ENCODE peak calls at places on chromosomes 7 and 10, in seven cellular contexts. One of them, this sample, is unnamed.

GRCh38 chr7:1755783-1756626 is 85.9 kb downstream of the ELFN1 start:
- DNase-seq in activated CD4-positive, alpha-beta T cell treated with anti-CD3 and anti-CD28 coated beads for 36 hours: no peak
- DNase-seq in activated T-cell treated with anti-CD3 and anti-CD28 coated beads, Interleukin-2, amount 50 U/mL, for 24 hours: no peak
- DNase-seq in ovary: no peak
- DNase-seq in astrocyte of the hippocampus: no peak
- DNase-seq in endothelial cell of umbilical vein: no peak
- DNase-seq in SJSA1: no peak
- DNase-seq in this sample: no peak

GRCh38 chr10:69382382-69383117 is 34.2 kb downstream of the TACR2 start:
- DNase-seq in activated CD4-positive, alpha-beta T cell treated with anti-CD3 and anti-CD28 coated beads for 36 hours: no peak
- DNase-seq in activated T-cell treated with anti-CD3 and anti-CD28 coated beads, Interleukin-2, amount 50 U/mL, for 24 hours: no peak
- DNase-seq in ovary: no peak
- DNase-seq in astrocyte of the hippocampus: peak
- DNase-seq in endothelial cell of umbilical vein: no peak
- DNase-seq in SJSA1: peak
- DNase-seq in this sample: no peak

GRCh38 chr7:105934577-105935185 is 28.4 kb upstream of the CDHR3 start:
- DNase-seq in activated CD4-positive, alpha-beta T cell treated with anti-CD3 and anti-CD28 coated beads for 36 hours: no peak
- DNase-seq in activated T-cell treated with anti-CD3 and anti-CD28 coated beads, Interleukin-2, amount 50 U/mL, for 24 hours: no peak
- DNase-seq in ovary: peak
- DNase-seq in astrocyte of the hippocampus: peak
- DNase-seq in endothelial cell of umbilical vein: no peak
- DNase-seq in SJSA1: no peak
- DNase-seq in this sample: no peak

GRCh38 chr7:115477193-115477651 is 553.3 kb downstream of the TFEC start:
- DNase-seq in activated CD4-positive, alpha-beta T cell treated with anti-CD3 and anti-CD28 coated beads for 36 hours: peak
- DNase-seq in activated T-cell treated with anti-CD3 and anti-CD28 coated beads, Interleukin-2, amount 50 U/mL, for 24 hours: peak
- DNase-seq in ovary: peak
- DNase-seq in astrocyte of the hippocampus: peak
- DNase-seq in endothelial cell of umbilical vein: no peak
- DNase-seq in SJSA1: no peak
- DNase-seq in this sample: no peak

GRCh38 chr10:62805139-62806092 is 896 bp downstream of the ADO start:
- DNase-seq in activated CD4-positive, alpha-beta T cell treated with anti-CD3 and anti-CD28 coated beads for 36 hours: peak
- DNase-seq in activated T-cell treated with anti-CD3 and anti-CD28 coated beads, Interleukin-2, amount 50 U/mL, for 24 hours: no peak
- DNase-seq in ovary: no peak
- DNase-seq in astrocyte of the hippocampus: peak
- DNase-seq in endothelial cell of umbilical vein: peak
- DNase-seq in SJSA1: peak
- DNase-seq in this sample: peak

GRCh38 chr10:44774676-44775401 is 136.3 kb upstream of the TMEM72 start:
- DNase-seq in activated CD4-positive, alpha-beta T cell treated with anti-CD3 and anti-CD28 coated beads for 36 hours: no peak
- DNase-seq in activated T-cell treated with anti-CD3 and anti-CD28 coated beads, Interleukin-2, amount 50 U/mL, for 24 hours: no peak
- DNase-seq in ovary: no peak
- DNase-seq in astrocyte of the hippocampus: peak
- DNase-seq in endothelial cell of umbilical vein: no peak
- DNase-seq in SJSA1: no peak
- DNase-seq in this sample: no peak

GRCh38 chr10:11798862-11799735 is 24.1 kb upstream of the PROSER2 start:
- DNase-seq in activated CD4-positive, alpha-beta T cell treated with anti-CD3 and anti-CD28 coated beads for 36 hours: no peak
- DNase-seq in activated T-cell treated with anti-CD3 and anti-CD28 coated beads, Interleukin-2, amount 50 U/mL, for 24 hours: no peak
- DNase-seq in ovary: no peak
- DNase-seq in astrocyte of the hippocampus: no peak
- DNase-seq in endothelial cell of umbilical vein: peak
- DNase-seq in SJSA1: no peak
- DNase-seq in this sample: no peak

GRCh38 chr10:114485695-114486400 is 81.5 kb upstream of the AFAP1L2 start:
- DNase-seq in activated CD4-positive, alpha-beta T cell treated with anti-CD3 and anti-CD28 coated beads for 36 hours: no peak
- DNase-seq in activated T-cell treated with anti-CD3 and anti-CD28 coated beads, Interleukin-2, amount 50 U/mL, for 24 hours: no peak
- DNase-seq in ovary: no peak
- DNase-seq in astrocyte of the hippocampus: no peak
- DNase-seq in endothelial cell of umbilical vein: peak
- DNase-seq in SJSA1: peak
- DNase-seq in this sample: no peak

GRCh38 chr10:17023386-17024298 is 106.0 kb downstream of the CUBN start:
- DNase-seq in activated CD4-positive, alpha-beta T cell treated with anti-CD3 and anti-CD28 coated beads for 36 hours: peak
- DNase-seq in activated T-cell treated with anti-CD3 and anti-CD28 coated beads, Interleukin-2, amount 50 U/mL, for 24 hours: no peak
- DNase-seq in ovary: no peak
- DNase-seq in astrocyte of the hippocampus: peak
- DNase-seq in endothelial cell of umbilical vein: peak
- DNase-seq in SJSA1: peak
- DNase-seq in this sample: peak

GRCh38 chr7:116122972-116123595 is 87.3 kb upstream of the TES start:
- DNase-seq in activated CD4-positive, alpha-beta T cell treated with anti-CD3 and anti-CD28 coated beads for 36 hours: no peak
- DNase-seq in activated T-cell treated with anti-CD3 and anti-CD28 coated beads, Interleukin-2, amount 50 U/mL, for 24 hours: no peak
- DNase-seq in ovary: no peak
- DNase-seq in astrocyte of the hippocampus: peak
- DNase-seq in endothelial cell of umbilical vein: peak
- DNase-seq in SJSA1: peak
- DNase-seq in this sample: peak

GRCh38 chr7:39413866-39414668 is 152.1 kb upstream of the YAE1 start:
- DNase-seq in activated CD4-positive, alpha-beta T cell treated with anti-CD3 and anti-CD28 coated beads for 36 hours: peak
- DNase-seq in activated T-cell treated with anti-CD3 and anti-CD28 coated beads, Interleukin-2, amount 50 U/mL, for 24 hours: peak
- DNase-seq in ovary: peak
- DNase-seq in astrocyte of the hippocampus: peak
- DNase-seq in endothelial cell of umbilical vein: peak
- DNase-seq in SJSA1: peak
- DNase-seq in this sample: no peak

GRCh38 chr7:50953820-50954219 is 171.1 kb upstream of the GRB10 start:
- DNase-seq in activated CD4-positive, alpha-beta T cell treated with anti-CD3 and anti-CD28 coated beads for 36 hours: no peak
- DNase-seq in activated T-cell treated with anti-CD3 and anti-CD28 coated beads, Interleukin-2, amount 50 U/mL, for 24 hours: no peak
- DNase-seq in ovary: no peak
- DNase-seq in astrocyte of the hippocampus: peak
- DNase-seq in endothelial cell of umbilical vein: peak
- DNase-seq in SJSA1: peak
- DNase-seq in this sample: peak

GRCh38 chr7:100080895-100081534 is 508 bp downstream of the ZNF3 start:
- DNase-seq in activated CD4-positive, alpha-beta T cell treated with anti-CD3 and anti-CD28 coated beads for 36 hours: no peak
- DNase-seq in activated T-cell treated with anti-CD3 and anti-CD28 coated beads, Interleukin-2, amount 50 U/mL, for 24 hours: no peak
- DNase-seq in ovary: no peak
- DNase-seq in astrocyte of the hippocampus: peak
- DNase-seq in endothelial cell of umbilical vein: peak
- DNase-seq in SJSA1: no peak
- DNase-seq in this sample: no peak

GRCh38 chr7:39670052-39670451 is 46.7 kb downstream of the RALA start:
- DNase-seq in activated CD4-positive, alpha-beta T cell treated with anti-CD3 and anti-CD28 coated beads for 36 hours: no peak
- DNase-seq in activated T-cell treated with anti-CD3 and anti-CD28 coated beads, Interleukin-2, amount 50 U/mL, for 24 hours: no peak
- DNase-seq in ovary: no peak
- DNase-seq in astrocyte of the hippocampus: no peak
- DNase-seq in endothelial cell of umbilical vein: no peak
- DNase-seq in SJSA1: no peak
- DNase-seq in this sample: no peak

GRCh38 chr7:108000875-108001758 is 1.8 kb downstream of the LAMB1 start:
- DNase-seq in activated CD4-positive, alpha-beta T cell treated with anti-CD3 and anti-CD28 coated beads for 36 hours: peak
- DNase-seq in activated T-cell treated with anti-CD3 and anti-CD28 coated beads, Interleukin-2, amount 50 U/mL, for 24 hours: peak
- DNase-seq in ovary: peak
- DNase-seq in astrocyte of the hippocampus: peak
- DNase-seq in endothelial cell of umbilical vein: peak
- DNase-seq in SJSA1: peak
- DNase-seq in this sample: no peak

GRCh38 chr10:103820101-103821062 is 35.0 kb downstream of the SH3PXD2A start:
- DNase-seq in activated CD4-positive, alpha-beta T cell treated with anti-CD3 and anti-CD28 coated beads for 36 hours: no peak
- DNase-seq in activated T-cell treated with anti-CD3 and anti-CD28 coated beads, Interleukin-2, amount 50 U/mL, for 24 hours: no peak
- DNase-seq in ovary: peak
- DNase-seq in astrocyte of the hippocampus: peak
- DNase-seq in endothelial cell of umbilical vein: peak
- DNase-seq in SJSA1: no peak
- DNase-seq in this sample: no peak

GRCh38 chr10:100805543-100806355 is 60.4 kb downstream of the PAX2 start:
- DNase-seq in activated CD4-positive, alpha-beta T cell treated with anti-CD3 and anti-CD28 coated beads for 36 hours: no peak
- DNase-seq in activated T-cell treated with anti-CD3 and anti-CD28 coated beads, Interleukin-2, amount 50 U/mL, for 24 hours: no peak
- DNase-seq in ovary: no peak
- DNase-seq in astrocyte of the hippocampus: no peak
- DNase-seq in endothelial cell of umbilical vein: no peak
- DNase-seq in SJSA1: no peak
- DNase-seq in this sample: no peak

GRCh38 chr10:31142026-31142425 is 110.4 kb upstream of the ZNF438 start:
- DNase-seq in activated CD4-positive, alpha-beta T cell treated with anti-CD3 and anti-CD28 coated beads for 36 hours: no peak
- DNase-seq in activated T-cell treated with anti-CD3 and anti-CD28 coated beads, Interleukin-2, amount 50 U/mL, for 24 hours: no peak
- DNase-seq in ovary: no peak
- DNase-seq in astrocyte of the hippocampus: peak
- DNase-seq in endothelial cell of umbilical vein: no peak
- DNase-seq in SJSA1: peak
- DNase-seq in this sample: peak

GRCh38 chr10:114543456-114543855 is 114.6 kb downstream of the ABLIM1 start:
- DNase-seq in activated CD4-positive, alpha-beta T cell treated with anti-CD3 and anti-CD28 coated beads for 36 hours: no peak
- DNase-seq in activated T-cell treated with anti-CD3 and anti-CD28 coated beads, Interleukin-2, amount 50 U/mL, for 24 hours: no peak
- DNase-seq in ovary: no peak
- DNase-seq in astrocyte of the hippocampus: no peak
- DNase-seq in endothelial cell of umbilical vein: no peak
- DNase-seq in SJSA1: no peak
- DNase-seq in this sample: no peak

GRCh38 chr7:106871793-106872571 is 6.9 kb downstream of the PIK3CG start:
- DNase-seq in activated CD4-positive, alpha-beta T cell treated with anti-CD3 and anti-CD28 coated beads for 36 hours: no peak
- DNase-seq in activated T-cell treated with anti-CD3 and anti-CD28 coated beads, Interleukin-2, amount 50 U/mL, for 24 hours: no peak
- DNase-seq in ovary: no peak
- DNase-seq in astrocyte of the hippocampus: no peak
- DNase-seq in endothelial cell of umbilical vein: peak
- DNase-seq in SJSA1: no peak
- DNase-seq in this sample: no peak

GRCh38 chr10:85642421-85643170 is 724.0 kb downstream of the GRID1 start:
- DNase-seq in activated CD4-positive, alpha-beta T cell treated with anti-CD3 and anti-CD28 coated beads for 36 hours: no peak
- DNase-seq in activated T-cell treated with anti-CD3 and anti-CD28 coated beads, Interleukin-2, amount 50 U/mL, for 24 hours: no peak
- DNase-seq in ovary: no peak
- DNase-seq in astrocyte of the hippocampus: peak
- DNase-seq in endothelial cell of umbilical vein: peak
- DNase-seq in SJSA1: peak
- DNase-seq in this sample: peak

GRCh38 chr10:131872011-131872836 is 28.6 kb upstream of the PPP2R2D start:
- DNase-seq in activated CD4-positive, alpha-beta T cell treated with anti-CD3 and anti-CD28 coated beads for 36 hours: no peak
- DNase-seq in activated T-cell treated with anti-CD3 and anti-CD28 coated beads, Interleukin-2, amount 50 U/mL, for 24 hours: no peak
- DNase-seq in ovary: no peak
- DNase-seq in astrocyte of the hippocampus: no peak
- DNase-seq in endothelial cell of umbilical vein: no peak
- DNase-seq in SJSA1: no peak
- DNase-seq in this sample: no peak

GRCh38 chr7:12888727-12889126 is 201.3 kb downstream of the ARL4A start:
- DNase-seq in activated CD4-positive, alpha-beta T cell treated with anti-CD3 and anti-CD28 coated beads for 36 hours: no peak
- DNase-seq in activated T-cell treated with anti-CD3 and anti-CD28 coated beads, Interleukin-2, amount 50 U/mL, for 24 hours: no peak
- DNase-seq in ovary: no peak
- DNase-seq in astrocyte of the hippocampus: peak
- DNase-seq in endothelial cell of umbilical vein: peak
- DNase-seq in SJSA1: no peak
- DNase-seq in this sample: no peak

GRCh38 chr7:31476073-31476745 is 37.7 kb upstream of the ITPRID1 start:
- DNase-seq in activated CD4-positive, alpha-beta T cell treated with anti-CD3 and anti-CD28 coated beads for 36 hours: no peak
- DNase-seq in activated T-cell treated with anti-CD3 and anti-CD28 coated beads, Interleukin-2, amount 50 U/mL, for 24 hours: no peak
- DNase-seq in ovary: no peak
- DNase-seq in astrocyte of the hippocampus: no peak
- DNase-seq in endothelial cell of umbilical vein: no peak
- DNase-seq in SJSA1: no peak
- DNase-seq in this sample: no peak

GRCh38 chr10:19683965-19684364 is 132.3 kb upstream of the PLXDC2 start:
- DNase-seq in activated CD4-positive, alpha-beta T cell treated with anti-CD3 and anti-CD28 coated beads for 36 hours: no peak
- DNase-seq in activated T-cell treated with anti-CD3 and anti-CD28 coated beads, Interleukin-2, amount 50 U/mL, for 24 hours: no peak
- DNase-seq in ovary: no peak
- DNase-seq in astrocyte of the hippocampus: no peak
- DNase-seq in endothelial cell of umbilical vein: no peak
- DNase-seq in SJSA1: no peak
- DNase-seq in this sample: no peak

GRCh38 chr7:80277434-80278427 is 143.1 kb downstream of the GNAI1 start:
- DNase-seq in activated CD4-positive, alpha-beta T cell treated with anti-CD3 and anti-CD28 coated beads for 36 hours: no peak
- DNase-seq in activated T-cell treated with anti-CD3 and anti-CD28 coated beads, Interleukin-2, amount 50 U/mL, for 24 hours: no peak
- DNase-seq in ovary: no peak
- DNase-seq in astrocyte of the hippocampus: peak
- DNase-seq in endothelial cell of umbilical vein: peak
- DNase-seq in SJSA1: peak
- DNase-seq in this sample: peak

GRCh38 chr7:126605056-126605455 is 647.7 kb downstream of the GRM8 start:
- DNase-seq in activated CD4-positive, alpha-beta T cell treated with anti-CD3 and anti-CD28 coated beads for 36 hours: no peak
- DNase-seq in activated T-cell treated with anti-CD3 and anti-CD28 coated beads, Interleukin-2, amount 50 U/mL, for 24 hours: no peak
- DNase-seq in ovary: no peak
- DNase-seq in astrocyte of the hippocampus: no peak
- DNase-seq in endothelial cell of umbilical vein: no peak
- DNase-seq in SJSA1: no peak
- DNase-seq in this sample: no peak

GRCh38 chr7:27971171-27971570 is 209.4 kb downstream of the JAZF1 start:
- DNase-seq in activated CD4-positive, alpha-beta T cell treated with anti-CD3 and anti-CD28 coated beads for 36 hours: no peak
- DNase-seq in activated T-cell treated with anti-CD3 and anti-CD28 coated beads, Interleukin-2, amount 50 U/mL, for 24 hours: no peak
- DNase-seq in ovary: no peak
- DNase-seq in astrocyte of the hippocampus: no peak
- DNase-seq in endothelial cell of umbilical vein: no peak
- DNase-seq in SJSA1: no peak
- DNase-seq in this sample: no peak

GRCh38 chr7:32648408-32649156 is 153.3 kb downstream of the AVL9 start:
- DNase-seq in activated CD4-positive, alpha-beta T cell treated with anti-CD3 and anti-CD28 coated beads for 36 hours: no peak
- DNase-seq in activated T-cell treated with anti-CD3 and anti-CD28 coated beads, Interleukin-2, amount 50 U/mL, for 24 hours: no peak
- DNase-seq in ovary: no peak
- DNase-seq in astrocyte of the hippocampus: no peak
- DNase-seq in endothelial cell of umbilical vein: no peak
- DNase-seq in SJSA1: no peak
- DNase-seq in this sample: no peak

GRCh38 chr10:62919776-62920175 is 103.6 kb upstream of the EGR2 start:
- DNase-seq in activated CD4-positive, alpha-beta T cell treated with anti-CD3 and anti-CD28 coated beads for 36 hours: no peak
- DNase-seq in activated T-cell treated with anti-CD3 and anti-CD28 coated beads, Interleukin-2, amount 50 U/mL, for 24 hours: no peak
- DNase-seq in ovary: no peak
- DNase-seq in astrocyte of the hippocampus: no peak
- DNase-seq in endothelial cell of umbilical vein: no peak
- DNase-seq in SJSA1: no peak
- DNase-seq in this sample: no peak

GRCh38 chr10:126598009-126598408 is 72.5 kb downstream of the C10orf90 start:
- DNase-seq in activated CD4-positive, alpha-beta T cell treated with anti-CD3 and anti-CD28 coated beads for 36 hours: peak
- DNase-seq in activated T-cell treated with anti-CD3 and anti-CD28 coated beads, Interleukin-2, amount 50 U/mL, for 24 hours: no peak
- DNase-seq in ovary: no peak
- DNase-seq in astrocyte of the hippocampus: peak
- DNase-seq in endothelial cell of umbilical vein: peak
- DNase-seq in SJSA1: peak
- DNase-seq in this sample: no peak